ENCODE peak calls at places on chromosome 22, in ten cellular contexts. J, I, K, D, A, N, R, H, X and C are unnamed samples.

GRCh38 chr22:23691748-23692423 is 1.1 kb downstream of the RGL4 start:
- DNase-seq in X (no peak), K (no peak), D (no peak), I (no peak), N (no peak), J (no peak), H (no peak), A (no peak), R (no peak), C (no peak)

GRCh38 chr22:44580756-44581435 is 82.9 kb upstream of the RTL6 start:
- DNase-seq in H (no peak), K (no peak), N (no peak), R (no peak), A (no peak), D (no peak), I (no peak), X (no peak), J (no peak), C (no peak)

GRCh38 chr22:33838644-33839043 is 81.6 kb downstream of the LARGE1 start:
- DNase-seq in D (no peak), A (no peak), K (no peak), X (no peak), R (no peak), I (no peak), H (no peak), J (no peak), N (no peak), C (no peak)

GRCh38 chr22:45604239-45604711 is 67.4 kb upstream of the ATXN10 start:
- DNase-seq in J (no peak), K (no peak), X (no peak), N (no peak), A (no peak), R (no peak), D (no peak), H (no peak), I (peak), C (no peak)

GRCh38 chr22:47822459-47822858 is 1060.0 kb downstream of the TBC1D22A start:
- DNase-seq in K (no peak), H (no peak), J (no peak), D (no peak), A (no peak), N (no peak), R (no peak), I (no peak), X (no peak), C (no peak)

GRCh38 chr22:21045585-21046294 is at the start of gene LRRC74B:
- DNase-seq in I (peak), K (peak), N (peak), D (peak), A (peak), X (peak), R (peak), J (peak), H (peak), C (peak)

GRCh38 chr22:16987822-16988221 is 20.2 kb downstream of the GAB4 start:
- DNase-seq in H (no peak), J (no peak), R (no peak), D (no peak), I (no peak), A (no peak), X (no peak), K (no peak), N (no peak), C (no peak)

GRCh38 chr22:22060200-22061084 is 77.9 kb upstream of the TOP3B start:
- DNase-seq in I (peak), K (peak), D (no peak), J (no peak), X (peak), A (peak), N (peak), H (peak), R (peak), C (no peak)

GRCh38 chr22:42747701-42748513 is 27.2 kb upstream of the A4GALT start:
- DNase-seq in X (peak), I (peak), A (no peak), N (no peak), J (no peak), K (peak), D (no peak), H (peak), R (no peak), C (no peak)

GRCh38 chr22:37420656-37421467 is 6.4 kb downstream of the ELFN2 start:
- DNase-seq in K (peak), J (no peak), H (no peak), I (peak), A (no peak), X (no peak), N (no peak), R (no peak), D (no peak), C (no peak)

GRCh38 chr22:30422481-30423295 is 2.9 kb upstream of the MTFP1 start:
- DNase-seq in N (peak), J (no peak), R (no peak), D (peak), X (peak), A (peak), I (peak), H (peak), K (peak), C (peak)

GRCh38 chr22:27534720-27535125 is 266.8 kb downstream of the MN1 start:
- DNase-seq in N (no peak), H (peak), R (no peak), D (no peak), K (peak), A (no peak), I (peak), X (no peak), J (no peak), C (no peak)

GRCh38 chr22:21612858-21613257 is 17.0 kb downstream of the YDJC start:
- DNase-seq in N (no peak), J (no peak), H (no peak), X (no peak), D (no peak), I (no peak), K (no peak), R (no peak), A (no peak), C (no peak)

GRCh38 chr22:46731246-46732040 is 6.6 kb downstream of the CERK start:
- DNase-seq in K (peak), H (no peak), I (no peak), N (no peak), A (no peak), X (peak), D (no peak), J (no peak), R (no peak), C (no peak)

GRCh38 chr22:26553056-26553752 is 36.7 kb downstream of the TPST2 start:
- DNase-seq in A (no peak), N (no peak), K (peak), X (no peak), H (peak), R (no peak), I (peak), D (peak), J (no peak), C (no peak)

GRCh38 chr22:45946805-45947600 is 30.0 kb downstream of the WNT7B start:
- DNase-seq in H (no peak), N (peak), K (no peak), I (no peak), X (no peak), D (no peak), A (no peak), R (peak), J (no peak), C (no peak)

GRCh38 chr22:31139866-31140716 is at the start of gene PLA2G3:
- DNase-seq in X (no peak), J (peak), R (no peak), N (no peak), A (no peak), K (peak), I (no peak), H (peak), D (peak), C (no peak)

GRCh38 chr22:19721486-19722172 is 1.7 kb upstream of the GP1BB start:
- DNase-seq in K (no peak), J (no peak), I (no peak), X (no peak), R (no peak), A (no peak), D (no peak), H (no peak), N (no peak), C (no peak)

GRCh38 chr22:40193429-40194421 is 16.0 kb downstream of the TNRC6B start:
- DNase-seq in J (no peak), N (no peak), K (peak), H (peak), A (no peak), I (peak), R (no peak), X (no peak), D (no peak), C (no peak)

GRCh38 chr22:32164084-32164894 is 5.2 kb upstream of the C22orf42 start:
- DNase-seq in I (no peak), X (no peak), A (no peak), D (no peak), K (no peak), N (no peak), R (no peak), H (no peak), J (no peak), C (no peak)

GRCh38 chr22:30483169-30483568 is 11.4 kb upstream of the SEC14L3 start:
- DNase-seq in N (no peak), R (no peak), X (no peak), K (peak), I (no peak), J (no peak), A (no peak), D (no peak), H (peak), C (no peak)

GRCh38 chr22:46201059-46201757 is 48.9 kb downstream of the CDPF1 start:
- DNase-seq in J (no peak), X (no peak), A (no peak), D (no peak), R (no peak), H (no peak), K (no peak), N (no peak), I (no peak), C (no peak)

GRCh38 chr22:21657020-21657360 is 8.8 kb upstream of the PPIL2 start:
- DNase-seq in R (no peak), X (no peak), J (no peak), D (no peak), K (no peak), A (no peak), H (no peak), N (no peak), I (no peak), C (no peak)

GRCh38 chr22:49259870-49260615 is 567.6 kb downstream of the BRD1 start:
- DNase-seq in A (no peak), D (no peak), R (no peak), I (no peak), X (no peak), K (no peak), J (no peak), H (no peak), N (no peak), C (no peak)

GRCh38 chr22:35467788-35468187 is 67.8 kb downstream of the MCM5 start:
- DNase-seq in I (peak), H (peak), A (no peak), X (peak), K (peak), N (peak), D (no peak), R (no peak), J (peak), C (no peak)

GRCh38 chr22:49768511-49768910 is 59.2 kb downstream of the BRD1 start:
- DNase-seq in J (no peak), I (no peak), X (no peak), K (no peak), D (no peak), R (no peak), N (no peak), A (no peak), H (no peak), C (no peak)

GRCh38 chr22:45620707-45621106 is 50.9 kb upstream of the ATXN10 start:
- DNase-seq in N (no peak), H (no peak), A (no peak), I (no peak), K (no peak), D (no peak), R (no peak), X (no peak), J (no peak), C (no peak)

GRCh38 chr22:27108425-27109114 is 451.2 kb downstream of the MIAT start:
- DNase-seq in J (no peak), I (no peak), K (no peak), N (no peak), D (no peak), H (peak), X (no peak), A (no peak), R (no peak), C (no peak)

GRCh38 chr22:50272103-50272782 is 2.1 kb upstream of the MAPK11 start:
- DNase-seq in H (peak), I (peak), R (no peak), K (no peak), A (no peak), N (no peak), J (no peak), D (no peak), X (no peak), C (no peak)

GRCh38 chr22:22787805-22788459 is 99.7 kb upstream of the IGLL5 start:
- DNase-seq in N (no peak), A (peak), J (no peak), H (peak), X (peak), R (peak), D (no peak), I (peak), K (peak), C (peak)

GRCh38 chr22:37716708-37717107 is 19.9 kb downstream of the TRIOBP start:
- DNase-seq in A (no peak), H (no peak), K (peak), I (peak), D (no peak), N (no peak), J (no peak), R (no peak), X (no peak), C (no peak)

GRCh38 chr22:50318356-50318697 is 8.5 kb downstream of the DENND6B start:
- DNase-seq in J (no peak), A (no peak), N (no peak), H (no peak), R (no peak), K (no peak), I (no peak), X (no peak), D (no peak), C (no peak)

GRCh38 chr22:38513063-38513462 is 7.0 kb upstream of the DDX17 start:
- DNase-seq in I (no peak), J (no peak), X (no peak), N (no peak), D (no peak), R (peak), K (no peak), H (no peak), A (no peak), C (no peak)

GRCh38 chr22:18031670-18032454 is 7.5 kb upstream of the MICAL3 start:
- DNase-seq in A (no peak), D (peak), N (no peak), H (peak), I (peak), X (peak), K (peak), J (no peak), R (no peak), C (no peak)

GRCh38 chr22:11360632-11361031 is 4167.4 kb upstream of the OR11H1 start:
- DNase-seq in X (no peak), N (no peak), R (no peak), J (no peak), D (no peak), A (no peak), I (no peak), H (no peak), K (no peak), C (no peak)

GRCh38 chr22:31969789-31970489 is 25.6 kb downstream of the YWHAH start:
- DNase-seq in I (peak), A (peak), K (peak), D (peak), X (peak), R (peak), N (peak), J (peak), H (peak), C (peak)

GRCh38 chr22:24185501-24186351 is 4.4 kb downstream of the SUSD2 start:
- DNase-seq in R (no peak), K (no peak), A (no peak), I (no peak), J (no peak), N (no peak), H (no peak), X (no peak), D (no peak), C (no peak)

GRCh38 chr22:35642305-35642741 is 5.9 kb upstream of the APOL6 start:
- DNase-seq in K (peak), D (no peak), N (no peak), A (no peak), H (peak), X (no peak), R (no peak), I (no peak), J (no peak), C (no peak)

GRCh38 chr22:21710156-21710555 is 25.4 kb downstream of the YPEL1 start:
- DNase-seq in D (no peak), R (no peak), I (peak), H (no peak), J (no peak), K (no peak), N (no peak), X (no peak), A (no peak), C (no peak)

GRCh38 chr22:42296381-42296853 is 26.0 kb upstream of the TCF20 start:
- DNase-seq in J (peak), D (no peak), N (peak), R (peak), H (no peak), K (no peak), I (no peak), A (no peak), X (peak), C (no peak)